ENCODE peak calls at places on chromosomes 12 and 14, in nine cellular contexts. Z, X, R, H, A, U, T, G and F are unnamed samples.

GRCh38 chr12:109579639-109580038 is 6.0 kb downstream of the MVK start:
- DNase-seq in U (no peak), A (no peak), G (no peak), T (no peak), H (no peak), X (no peak), R (no peak), Z (no peak), F (no peak)

GRCh38 chr12:63238892-63239291 is 87.9 kb upstream of the AVPR1A start:
- DNase-seq in H (no peak), Z (no peak), X (no peak), U (no peak), A (no peak), T (no peak), G (no peak), R (no peak), F (no peak)

GRCh38 chr14:68088463-68088862 is 268.9 kb downstream of the RAD51B start:
- DNase-seq in A (no peak), R (no peak), X (no peak), U (no peak), G (no peak), T (no peak), Z (no peak), H (no peak), F (no peak)

GRCh38 chr12:1391722-1392121 is 202.7 kb downstream of the FBXL14 start:
- DNase-seq in A (no peak), X (no peak), R (no peak), T (no peak), U (no peak), G (no peak), Z (no peak), H (no peak), F (no peak)

GRCh38 chr14:106166232-106166631 is 639.8 kb downstream of the TMEM121 start:
- DNase-seq in T (no peak), H (no peak), U (no peak), R (no peak), X (no peak), Z (no peak), G (no peak), A (no peak), F (no peak)

GRCh38 chr14:36848213-36848612 is 186.6 kb downstream of the PAX9 start:
- DNase-seq in H (no peak), U (no peak), G (no peak), A (no peak), X (no peak), R (no peak), Z (no peak), T (no peak), F (no peak)

GRCh38 chr12:125193798-125194562 is 128.7 kb downstream of the AACS start:
- DNase-seq in H (no peak), Z (no peak), X (no peak), G (no peak), T (no peak), U (peak), R (no peak), A (no peak), F (no peak)

GRCh38 chr14:64937821-64938193 is 4.7 kb downstream of the GPX2 start:
- DNase-seq in A (peak), G (no peak), U (no peak), T (no peak), R (no peak), H (no peak), Z (no peak), X (no peak), F (no peak)

GRCh38 chr12:5912437-5913334 is 32.4 kb downstream of the ANO2 start:
- DNase-seq in A (peak), Z (peak), G (no peak), H (no peak), U (no peak), R (no peak), T (no peak), X (no peak), F (no peak)

GRCh38 chr12:6062427-6063378 is 61.8 kb downstream of the VWF start:
- DNase-seq in X (no peak), Z (no peak), R (no peak), U (peak), H (no peak), T (no peak), A (peak), G (no peak), F (peak)

GRCh38 chr12:32116897-32117296 is 10.2 kb downstream of the BICD1 start:
- DNase-seq in H (no peak), G (no peak), X (no peak), A (no peak), R (no peak), T (no peak), U (no peak), Z (no peak), F (no peak)

GRCh38 chr14:77654001-77654431 is 37.6 kb upstream of the SPTLC2 start:
- DNase-seq in A (no peak), H (no peak), R (no peak), U (no peak), X (no peak), G (no peak), T (no peak), Z (no peak), F (no peak)

GRCh38 chr14:30560581-30560980 is 1.6 kb downstream of the G2E3 start:
- DNase-seq in G (no peak), R (no peak), A (no peak), Z (no peak), H (no peak), X (no peak), T (no peak), U (no peak), F (no peak)
- H3K4me3 ChIP-seq in G (peak), R (peak), A (peak), Z (no peak), H (peak), X (no peak), T (no peak), U (peak), F (no peak)

GRCh38 chr14:21047378-21047781 is 5.2 kb downstream of the RNASE7 start:
- DNase-seq in R (no peak), Z (no peak), A (no peak), T (no peak), G (no peak), H (no peak), U (no peak), X (no peak), F (no peak)

GRCh38 chr14:21048638-21049037 is 6.5 kb downstream of the RNASE7 start:
- DNase-seq in A (no peak), Z (no peak), U (no peak), X (no peak), H (no peak), G (no peak), T (no peak), R (no peak), F (no peak)

GRCh38 chr14:21053184-21054122 is 4.2 kb upstream of the RNASE8 start:
- DNase-seq in Z (no peak), X (no peak), G (no peak), U (no peak), A (no peak), H (no peak), T (no peak), R (no peak), F (no peak)

GRCh38 chr14:21050597-21050996 is 7.0 kb upstream of the RNASE8 start:
- DNase-seq in X (no peak), G (no peak), A (no peak), Z (no peak), H (no peak), U (no peak), R (no peak), T (no peak), F (no peak)

GRCh38 chr14:21049263-21049662 is 7.1 kb downstream of the RNASE7 start:
- DNase-seq in T (no peak), A (no peak), U (no peak), G (no peak), R (no peak), H (no peak), Z (no peak), X (no peak), F (no peak)
- H3K27ac ChIP-seq in T (no peak), A (no peak), U (no peak), G (no peak), R (no peak), H (no peak), Z (no peak), X (no peak), F (no peak)

DNA sequence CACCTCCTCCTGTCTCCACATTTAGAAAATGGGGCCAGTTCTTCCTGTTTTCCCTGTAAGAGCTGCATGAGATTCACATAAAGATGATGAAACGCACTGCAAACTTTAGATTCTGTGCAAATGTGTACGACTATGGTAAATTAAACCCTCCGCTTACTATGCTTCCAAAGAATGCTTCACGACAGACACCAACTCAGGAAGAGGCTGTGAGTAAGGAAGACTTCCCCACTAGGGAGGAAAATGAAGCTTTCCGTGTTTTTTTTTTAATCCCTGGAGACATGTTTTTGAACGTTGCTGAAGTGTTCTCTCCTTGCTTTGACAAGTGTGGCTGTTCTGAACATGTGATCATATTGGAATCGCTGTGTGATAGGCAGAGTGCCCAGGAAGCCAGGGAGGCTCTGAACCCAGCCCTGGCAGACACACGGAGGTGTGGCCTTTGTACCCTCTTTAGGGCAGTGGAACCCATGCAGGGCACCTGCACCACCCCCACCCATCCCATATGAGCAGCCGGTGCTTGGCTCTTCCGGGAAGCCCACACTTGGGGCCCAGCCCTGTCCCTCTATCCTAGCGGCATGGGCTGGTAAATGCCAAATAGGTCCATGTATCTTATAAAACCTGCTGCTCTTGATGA is 7.5 kb upstream of the SYNE3 start:
- DNase-seq in R (no peak), A (no peak), Z (peak), T (no peak), H (no peak), G (no peak), U (no peak), X (no peak), F (peak)
- H3K4me3 ChIP-seq in R (no peak), A (no peak), Z (no peak), T (no peak), H (no peak), G (no peak), U (peak), X (no peak), F (no peak)

GRCh38 chr14:53214384-53214783 is 61.3 kb upstream of the DDHD1 start:
- DNase-seq in G (no peak), T (no peak), A (no peak), H (no peak), R (no peak), U (no peak), Z (no peak), X (no peak), F (no peak)

GRCh38 chr14:53215101-53215500 is 62.0 kb upstream of the DDHD1 start:
- DNase-seq in T (no peak), R (no peak), H (no peak), G (no peak), U (no peak), X (no peak), A (no peak), Z (no peak), F (no peak)

GRCh38 chr14:53218161-53218560 is 65.0 kb upstream of the DDHD1 start:
- DNase-seq in X (no peak), A (no peak), G (no peak), R (no peak), Z (no peak), U (no peak), H (no peak), T (no peak), F (no peak)

GRCh38 chr14:53217283-53217994 is 64.3 kb upstream of the DDHD1 start:
- DNase-seq in Z (peak), T (peak), A (peak), X (peak), U (peak), G (peak), R (peak), H (peak), F (peak)
- H3K27ac ChIP-seq in Z (no peak), T (no peak), A (no peak), X (no peak), U (no peak), G (peak), R (no peak), H (no peak), F (no peak)

GRCh38 chr12:50925342-50925651 is 27.0 kb upstream of the HIGD1C start:
- DNase-seq in T (peak), Z (no peak), U (no peak), X (no peak), R (no peak), A (no peak), H (no peak), G (no peak), F (peak)

GRCh38 chr12:50924131-50924438 is 28.3 kb upstream of the HIGD1C start:
- DNase-seq in U (no peak), G (no peak), Z (no peak), X (no peak), H (no peak), R (no peak), A (no peak), T (no peak), F (no peak)

GRCh38 chr12:50925920-50926319 is 26.4 kb upstream of the HIGD1C start:
- DNase-seq in G (no peak), R (no peak), H (no peak), Z (no peak), X (no peak), U (no peak), A (no peak), T (no peak), F (peak)

GRCh38 chr12:50923361-50924130 is 28.8 kb upstream of the HIGD1C start:
- DNase-seq in Z (no peak), T (no peak), X (no peak), U (no peak), H (no peak), A (no peak), G (no peak), R (no peak), F (no peak)

GRCh38 chr12:50924439-50925341 is 27.7 kb upstream of the HIGD1C start:
- DNase-seq in U (peak), Z (peak), G (peak), T (peak), X (peak), H (no peak), A (peak), R (peak), F (peak)
- H3K4me3 ChIP-seq in U (peak), Z (peak), G (peak), T (peak), X (peak), H (peak), A (peak), R (peak), F (peak)

GRCh38 chr12:122820838-122821271 is 14.4 kb upstream of the HIP1R start:
- DNase-seq in U (no peak), X (no peak), Z (no peak), G (no peak), A (no peak), H (no peak), R (no peak), T (no peak), F (no peak)

GRCh38 chr12:122825773-122826724 is 9.2 kb upstream of the HIP1R start:
- DNase-seq in X (no peak), R (no peak), H (no peak), G (no peak), A (peak), T (no peak), Z (no peak), U (no peak), F (peak)

GRCh38 chr12:122819209-122819805 is 15.9 kb upstream of the HIP1R start:
- DNase-seq in Z (no peak), A (no peak), H (no peak), U (peak), T (no peak), G (no peak), R (no peak), X (no peak), F (no peak)

GRCh38 chr12:122823429-122823828 is 11.8 kb upstream of the HIP1R start:
- DNase-seq in H (no peak), T (no peak), G (no peak), U (no peak), Z (no peak), X (no peak), A (no peak), R (no peak), F (peak)

DNA sequence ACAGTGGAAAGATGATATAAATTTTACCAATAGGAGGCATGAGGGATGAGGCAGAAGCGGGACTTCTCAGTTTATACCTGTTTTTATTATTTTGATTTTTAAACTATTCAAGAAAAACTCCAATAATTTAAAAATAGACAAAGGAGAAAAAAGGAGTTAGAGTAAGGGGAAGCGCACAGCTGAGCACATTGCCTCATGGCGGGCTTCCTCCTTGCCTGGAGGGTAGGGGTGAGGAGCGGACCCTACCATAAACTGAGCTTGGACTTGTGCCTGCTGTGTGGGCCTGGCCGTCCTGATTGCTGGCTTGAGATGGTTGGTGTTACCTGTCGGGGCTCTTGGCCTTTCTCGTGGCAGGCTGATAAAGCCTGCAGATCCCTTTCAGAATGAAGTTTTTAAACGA is 15.1 kb upstream of the HIP1R start:
- DNase-seq in U (no peak), A (no peak), H (no peak), X (no peak), Z (no peak), T (no peak), R (no peak), G (no peak), F (no peak)
- H3K27ac ChIP-seq in U (no peak), A (no peak), H (no peak), X (no peak), Z (no peak), T (no peak), R (no peak), G (peak), F (no peak)